ENCODE peak calls at places on chromosomes 4 and X, in four cellular contexts. One of them, this sample, is unnamed.
A peak's percentile ranks its signal among the peaks of the same experiment; 100 is the strongest.

GRCh38 chrX:154374361-154375155 is at the start of gene FLNA:
- DNase-seq in A549: no peak
- DNase-seq in GM12878: no peak
- DNase-seq in SK-N-SH: peak; percentile 61
- DNase-seq in this sample: no peak

GRCh38 chr4:175633310-175633709 is 178.8 kb downstream of the GPM6A start:
- DNase-seq in GM12878: no peak
- DNase-seq in A549: no peak
- DNase-seq in SK-N-SH: no peak
- DNase-seq in this sample: no peak

GRCh38 chr4:71460368-71460767 is 121.5 kb downstream of the SLC4A4 start:
- DNase-seq in SK-N-SH: no peak
- DNase-seq in A549: peak; percentile 60
- DNase-seq in GM12878: no peak
- DNase-seq in this sample: no peak

GRCh38 chr4:124907881-124908280 is 195.3 kb upstream of the ANKRD50 start:
- DNase-seq in GM12878: no peak
- DNase-seq in SK-N-SH: no peak
- DNase-seq in A549: no peak
- DNase-seq in this sample: no peak

GRCh38 chrX:105610401-105610800 is 211.9 kb upstream of the NRK start:
- DNase-seq in GM12878: no peak
- DNase-seq in SK-N-SH: no peak
- DNase-seq in A549: no peak
- DNase-seq in this sample: no peak

GRCh38 chrX:53729756-53730155 is 43.2 kb upstream of the HUWE1 start:
- DNase-seq in SK-N-SH: no peak
- DNase-seq in GM12878: no peak
- DNase-seq in A549: no peak
- DNase-seq in this sample: no peak

GRCh38 chrX:149453911-149454820 is 50.9 kb downstream of the IDS start:
- DNase-seq in A549: no peak
- DNase-seq in GM12878: no peak
- DNase-seq in SK-N-SH: no peak
- DNase-seq in this sample: no peak

GRCh38 chrX:71996826-71997225 is 86.2 kb downstream of the NHSL2 start:
- DNase-seq in GM12878: no peak
- DNase-seq in A549: no peak
- DNase-seq in SK-N-SH: no peak
- DNase-seq in this sample: no peak

GRCh38 chr4:109574931-109575804 is 15.1 kb downstream of the MCUB start:
- DNase-seq in SK-N-SH: no peak
- DNase-seq in A549: no peak
- DNase-seq in GM12878: no peak
- DNase-seq in this sample: no peak

GRCh38 chr4:32135642-32136041 is 1415.5 kb downstream of the PCDH7 start:
- DNase-seq in GM12878: no peak
- DNase-seq in SK-N-SH: no peak
- DNase-seq in A549: no peak
- DNase-seq in this sample: no peak

GRCh38 chr4:124304936-124305335 is 407.6 kb downstream of the ANKRD50 start:
- DNase-seq in SK-N-SH: no peak
- DNase-seq in A549: no peak
- DNase-seq in GM12878: no peak
- DNase-seq in this sample: no peak

GRCh38 chrX:52933976-52934703 is 24.2 kb downstream of the FAM156A start:
- DNase-seq in GM12878: no peak
- DNase-seq in SK-N-SH: no peak
- DNase-seq in A549: no peak
- DNase-seq in this sample: no peak

GRCh38 chrX:57178605-57179004 is 41.4 kb upstream of the SPIN2A start:
- DNase-seq in GM12878: no peak
- DNase-seq in SK-N-SH: no peak
- DNase-seq in A549: no peak
- DNase-seq in this sample: no peak

GRCh38 chrX:130393451-130394074 is 8.1 kb upstream of the GPR119 start:
- DNase-seq in GM12878: no peak
- DNase-seq in SK-N-SH: peak; percentile 64
- DNase-seq in A549: peak; percentile 60
- DNase-seq in this sample: peak; percentile 12

GRCh38 chr4:659851-660250 is 14.2 kb downstream of the ATP5ME start:
- DNase-seq in SK-N-SH: no peak
- DNase-seq in A549: no peak
- DNase-seq in GM12878: no peak
- DNase-seq in this sample: no peak

GRCh38 chr4:136025540-136025939 is 1506.8 kb downstream of the PCDH18 start:
- DNase-seq in A549: no peak
- DNase-seq in SK-N-SH: no peak
- DNase-seq in GM12878: no peak
- DNase-seq in this sample: no peak

GRCh38 chr4:8537041-8537461 is 43.1 kb upstream of the GPR78 start:
- DNase-seq in GM12878: peak; percentile 92
- DNase-seq in SK-N-SH: no peak
- DNase-seq in A549: peak; percentile 53
- DNase-seq in this sample: peak; percentile 42

GRCh38 chr4:4704267-4704666 is 155.2 kb upstream of the MSX1 start:
- DNase-seq in A549: no peak
- DNase-seq in SK-N-SH: no peak
- DNase-seq in GM12878: no peak
- DNase-seq in this sample: no peak

GRCh38 chr4:178554352-178554751 is 1112.1 kb upstream of the AGA start:
- DNase-seq in GM12878: no peak
- DNase-seq in A549: no peak
- DNase-seq in SK-N-SH: no peak
- DNase-seq in this sample: no peak

GRCh38 chr4:1356181-1356998 is 9.4 kb downstream of the UVSSA start:
- DNase-seq in A549: peak; percentile 61
- DNase-seq in GM12878: no peak
- DNase-seq in SK-N-SH: peak; percentile 90
- DNase-seq in this sample: peak; percentile 36

GRCh38 chr4:118265312-118266144 is 87.3 kb downstream of the PRSS12 start:
- DNase-seq in GM12878: no peak
- DNase-seq in A549: no peak
- DNase-seq in SK-N-SH: peak; percentile 71
- DNase-seq in this sample: peak; percentile 7

GRCh38 chrX:39427492-39428289 is 626.4 kb downstream of the MID1IP1 start:
- DNase-seq in A549: peak; percentile 7
- DNase-seq in SK-N-SH: no peak
- DNase-seq in GM12878: no peak
- DNase-seq in this sample: no peak

GRCh38 chrX:150060406-150060805 is 122.1 kb upstream of the EOLA2 start:
- DNase-seq in SK-N-SH: no peak
- DNase-seq in GM12878: no peak
- DNase-seq in A549: no peak
- DNase-seq in this sample: no peak

GRCh38 chr4:114807759-114808404 is 209.3 kb downstream of the UGT8 start:
- DNase-seq in A549: peak; percentile 34
- DNase-seq in SK-N-SH: peak; percentile 38
- DNase-seq in GM12878: no peak
- DNase-seq in this sample: peak; percentile 42

GRCh38 chr4:187302456-187302855 is 578.8 kb upstream of the FAT1 start:
- DNase-seq in SK-N-SH: no peak
- DNase-seq in GM12878: no peak
- DNase-seq in A549: no peak
- DNase-seq in this sample: no peak

GRCh38 chr4:24971192-24971591 is 58.4 kb upstream of the CCDC149 start:
- DNase-seq in A549: no peak
- DNase-seq in GM12878: no peak
- DNase-seq in SK-N-SH: no peak
- DNase-seq in this sample: peak; percentile 31

GRCh38 chr4:168600796-168601583 is 104.1 kb downstream of the PALLD start:
- DNase-seq in A549: no peak
- DNase-seq in SK-N-SH: no peak
- DNase-seq in GM12878: no peak
- DNase-seq in this sample: no peak

GRCh38 chr4:2352171-2352570 is 66.3 kb downstream of the ZFYVE28 start:
- DNase-seq in SK-N-SH: no peak
- DNase-seq in GM12878: no peak
- DNase-seq in A549: no peak
- DNase-seq in this sample: no peak

GRCh38 chrX:42755820-42756219 is 22.1 kb downstream of the PPP1R2C start:
- DNase-seq in SK-N-SH: no peak
- DNase-seq in A549: no peak
- DNase-seq in GM12878: no peak
- DNase-seq in this sample: no peak

GRCh38 chr4:153750197-153750817 is 9.5 kb downstream of the RNF175 start:
- DNase-seq in A549: peak; percentile 51
- DNase-seq in SK-N-SH: peak; percentile 72
- DNase-seq in GM12878: peak; percentile 31
- DNase-seq in this sample: peak; percentile 61

GRCh38 chrX:85381602-85382001 is 2.1 kb upstream of the POF1B start:
- DNase-seq in GM12878: no peak
- DNase-seq in SK-N-SH: no peak
- DNase-seq in A549: no peak
- DNase-seq in this sample: no peak

GRCh38 chr4:100547541-100548208 is 29.9 kb upstream of the EMCN start:
- DNase-seq in SK-N-SH: no peak
- DNase-seq in GM12878: no peak
- DNase-seq in A549: no peak
- DNase-seq in this sample: peak; percentile 3

GRCh38 chr4:151887151-151887815 is 126.5 kb upstream of the GATB start:
- DNase-seq in SK-N-SH: no peak
- DNase-seq in A549: no peak
- DNase-seq in GM12878: peak; percentile 87
- DNase-seq in this sample: no peak

GRCh38 chrX:113594504-113594903 is 753.9 kb upstream of the AMOT start:
- DNase-seq in GM12878: no peak
- DNase-seq in SK-N-SH: no peak
- DNase-seq in A549: no peak
- DNase-seq in this sample: no peak

GRCh38 chrX:71623714-71624113 is 5.4 kb upstream of the CXCR3 start:
- DNase-seq in GM12878: no peak
- DNase-seq in SK-N-SH: no peak
- DNase-seq in A549: no peak
- DNase-seq in this sample: no peak

GRCh38 chr4:1834047-1834769 is 21.7 kb downstream of the LETM1 start:
- DNase-seq in SK-N-SH: no peak
- DNase-seq in A549: no peak
- DNase-seq in GM12878: peak; percentile 55
- DNase-seq in this sample: no peak

GRCh38 chrX:150436200-150436599 is 73.1 kb downstream of the MAMLD1 start:
- DNase-seq in SK-N-SH: no peak
- DNase-seq in A549: no peak
- DNase-seq in GM12878: no peak
- DNase-seq in this sample: no peak

GRCh38 chr4:73836373-73837269 is at the start of gene CXCL6:
- DNase-seq in SK-N-SH: no peak
- DNase-seq in A549: no peak
- DNase-seq in GM12878: no peak
- DNase-seq in this sample: no peak

GRCh38 chr4:6714954-6715353 is 1.0 kb upstream of the BLOC1S4 start:
- DNase-seq in SK-N-SH: no peak
- DNase-seq in A549: no peak
- DNase-seq in GM12878: no peak
- DNase-seq in this sample: no peak
- TF ChIP-seq RFX5 in SK-N-SH: no peak
- TF ChIP-seq RFX5 in A549: no peak
- TF ChIP-seq RFX5 in GM12878: no peak
- TF ChIP-seq RFX5 in this sample: no peak

DNA sequence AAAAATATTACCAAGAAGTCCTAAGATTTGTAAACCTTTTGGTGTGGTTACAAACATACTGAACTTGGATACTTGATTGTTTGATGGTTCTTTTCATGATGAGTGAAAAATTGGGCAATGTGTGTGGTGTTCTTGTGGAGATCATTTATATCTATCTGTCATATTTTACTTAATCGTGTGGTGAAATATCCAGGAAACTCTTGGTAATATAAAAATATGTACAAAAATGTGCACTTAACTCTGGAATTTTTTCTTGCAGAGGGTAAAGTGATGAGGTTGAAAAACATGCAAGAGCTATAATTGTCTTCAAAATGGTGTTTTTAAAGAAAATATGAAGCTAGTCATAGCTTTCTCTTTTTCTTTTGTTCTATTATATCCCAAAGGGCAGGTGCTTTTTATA is 2.8 kb downstream of the DCUN1D4 start:
- DNase-seq in A549: no peak
- DNase-seq in SK-N-SH: no peak
- DNase-seq in GM12878: no peak
- DNase-seq in this sample: no peak
- TF ChIP-seq PBX3 in A549: no peak
- TF ChIP-seq PBX3 in SK-N-SH: no peak
- TF ChIP-seq PBX3 in GM12878: no peak
- TF ChIP-seq PBX3 in this sample: no peak

DNA sequence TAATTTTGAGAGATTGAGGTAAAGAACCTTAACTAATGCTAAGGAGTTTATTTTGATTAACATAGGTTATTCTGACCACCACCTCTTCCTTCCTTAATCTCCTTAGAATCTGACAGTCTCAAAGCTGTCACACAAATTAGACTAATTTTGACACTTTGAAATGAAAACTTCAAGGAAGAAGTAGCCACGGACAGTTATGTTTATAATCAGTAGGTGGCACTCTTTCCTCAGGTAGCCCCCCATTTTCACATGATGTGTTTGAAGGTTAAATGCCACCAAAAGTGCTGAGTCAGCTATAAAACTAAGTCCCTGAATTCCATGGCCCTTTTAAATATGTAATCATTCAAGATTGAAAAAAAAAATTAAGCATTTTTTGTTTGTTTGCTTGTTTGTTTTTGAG is 22.4 kb downstream of the TMEM33 start:
- DNase-seq in GM12878: peak; percentile 20
- DNase-seq in SK-N-SH: peak; percentile 41
- DNase-seq in A549: peak; percentile 35
- DNase-seq in this sample: peak; percentile 27
- TF ChIP-seq RFX5 in GM12878: no peak
- TF ChIP-seq RFX5 in SK-N-SH: no peak
- TF ChIP-seq RFX5 in A549: no peak
- TF ChIP-seq RFX5 in this sample: peak; percentile 25

GRCh38 chr4:130573742-130574141 is 1477.8 kb downstream of the C4orf33 start:
- DNase-seq in SK-N-SH: no peak
- DNase-seq in A549: no peak
- DNase-seq in GM12878: no peak
- DNase-seq in this sample: no peak

GRCh38 chr4:130574215-130574614 is 1478.3 kb downstream of the C4orf33 start:
- DNase-seq in A549: no peak
- DNase-seq in SK-N-SH: no peak
- DNase-seq in GM12878: no peak
- DNase-seq in this sample: no peak

GRCh38 chr4:130576218-130576617 is 1480.3 kb downstream of the C4orf33 start:
- DNase-seq in A549: no peak
- DNase-seq in GM12878: no peak
- DNase-seq in SK-N-SH: peak; percentile 28
- DNase-seq in this sample: no peak
- TF ChIP-seq PBX3 in A549: no peak
- TF ChIP-seq PBX3 in GM12878: no peak
- TF ChIP-seq PBX3 in SK-N-SH: no peak
- TF ChIP-seq PBX3 in this sample: no peak

GRCh38 chr4:182975806-182976205 is 58.6 kb upstream of the DCTD start:
- DNase-seq in A549: peak; percentile 61
- DNase-seq in GM12878: peak; percentile 57
- DNase-seq in SK-N-SH: peak; percentile 22
- DNase-seq in this sample: no peak
- TF ChIP-seq RFX5 in A549: no peak
- TF ChIP-seq RFX5 in GM12878: no peak
- TF ChIP-seq RFX5 in SK-N-SH: no peak
- TF ChIP-seq RFX5 in this sample: no peak

This sample was measured in HepG2.